ENCODE peak calls at places on chromosome 14, in eight cellular contexts. R, X, L, B, K, N, M and P are unnamed samples.

GRCh38 chr14:57295261-57295660 is 26.5 kb downstream of the AP5M1 start:
- DNase-seq in R (no peak), X (no peak), L (no peak), B (no peak), K (no peak), N (no peak), M (no peak), P (no peak)

GRCh38 chr14:56112781-56113180 is 5.4 kb upstream of the PELI2 start:
- DNase-seq in R (no peak), X (no peak), L (no peak), B (no peak), K (no peak), N (no peak), M (no peak), P (no peak)

GRCh38 chr14:63773504-63773903 is 45.6 kb upstream of the SGPP1 start:
- DNase-seq in R (no peak), X (no peak), L (no peak), B (no peak), K (no peak), N (no peak), M (no peak), P (no peak)

GRCh38 chr14:57755018-57755521 is 110.8 kb downstream of the SLC35F4 start:
- DNase-seq in R (no peak), X (no peak), L (no peak), B (no peak), K (no peak), N (no peak), M (no peak), P (no peak)

GRCh38 chr14:31206536-31207286 is 882 bp downstream of the HECTD1 start:
- DNase-seq in R (peak), X (peak), L (no peak), B (no peak), K (peak), N (peak), M (peak), P (peak)

GRCh38 chr14:95535226-95536021 is 574 bp downstream of the GLRX5 start:
- DNase-seq in R (peak), X (no peak), L (no peak), B (no peak), K (peak), N (no peak), M (no peak), P (peak)

GRCh38 chr14:32509632-32510187 is 180.6 kb downstream of the AKAP6 start:
- DNase-seq in R (peak), X (peak), L (no peak), B (peak), K (peak), N (no peak), M (peak), P (no peak)

GRCh38 chr14:98579140-98579539 is 692.9 kb downstream of the BCL11B start:
- DNase-seq in R (no peak), X (no peak), L (peak), B (no peak), K (no peak), N (no peak), M (no peak), P (no peak)

GRCh38 chr14:76953196-76953945 is 75.1 kb downstream of the IRF2BPL start:
- DNase-seq in R (peak), X (peak), L (peak), B (peak), K (peak), N (peak), M (peak), P (no peak)

GRCh38 chr14:77186911-77187648 is 5.5 kb downstream of the TMEM63C start:
- DNase-seq in R (no peak), X (no peak), L (peak), B (peak), K (peak), N (no peak), M (peak), P (no peak)

GRCh38 chr14:58772061-58772604 is 134.4 kb downstream of the DACT1 start:
- DNase-seq in R (no peak), X (no peak), L (no peak), B (no peak), K (no peak), N (no peak), M (no peak), P (no peak)

GRCh38 chr14:104515811-104516780 is 63.5 kb upstream of the C14orf180 start:
- DNase-seq in R (no peak), X (no peak), L (no peak), B (no peak), K (no peak), N (no peak), M (no peak), P (no peak)

GRCh38 chr14:102929349-102930137 is 7.1 kb downstream of the AMN start:
- DNase-seq in R (no peak), X (no peak), L (no peak), B (no peak), K (peak), N (no peak), M (no peak), P (no peak)

GRCh38 chr14:94707494-94707893 is 62.4 kb downstream of the GSC start:
- DNase-seq in R (no peak), X (no peak), L (no peak), B (no peak), K (no peak), N (no peak), M (no peak), P (peak)

GRCh38 chr14:37663498-37663897 is 68.1 kb downstream of the TTC6 start:
- DNase-seq in R (no peak), X (no peak), L (no peak), B (no peak), K (no peak), N (no peak), M (no peak), P (no peak)

GRCh38 chr14:32345311-32345771 is 16.2 kb downstream of the AKAP6 start:
- DNase-seq in R (peak), X (peak), L (peak), B (peak), K (peak), N (peak), M (peak), P (no peak)

GRCh38 chr14:32109676-32110075 is 32.6 kb downstream of the ARHGAP5 start:
- DNase-seq in R (no peak), X (peak), L (no peak), B (peak), K (peak), N (no peak), M (peak), P (no peak)

GRCh38 chr14:89164168-89165074 is 252.6 kb downstream of the FOXN3 start:
- DNase-seq in R (peak), X (no peak), L (no peak), B (no peak), K (no peak), N (no peak), M (no peak), P (no peak)

GRCh38 chr14:104316723-104317499 is 178.5 kb downstream of the KIF26A start:
- DNase-seq in R (no peak), X (no peak), L (no peak), B (no peak), K (no peak), N (peak), M (no peak), P (no peak)

GRCh38 chr14:48125654-48126053 is 450.2 kb upstream of the MDGA2 start:
- DNase-seq in R (no peak), X (no peak), L (no peak), B (no peak), K (no peak), N (no peak), M (no peak), P (no peak)

GRCh38 chr14:86464386-86464785 is 934.4 kb downstream of the FLRT2 start:
- DNase-seq in R (no peak), X (peak), L (no peak), B (peak), K (peak), N (no peak), M (no peak), P (no peak)

GRCh38 chr14:50647753-50648152 is 20.4 kb downstream of the SAV1 start:
- DNase-seq in R (peak), X (peak), L (no peak), B (peak), K (peak), N (no peak), M (no peak), P (no peak)

GRCh38 chr14:98775892-98776291 is 496.1 kb downstream of the BCL11B start:
- DNase-seq in R (no peak), X (no peak), L (no peak), B (no peak), K (no peak), N (no peak), M (no peak), P (no peak)

GRCh38 chr14:54503476-54503875 is 6.2 kb upstream of the CGRRF1 start:
- DNase-seq in R (peak), X (peak), L (no peak), B (peak), K (peak), N (no peak), M (peak), P (peak)

GRCh38 chr14:55684956-55685584 is 105.1 kb downstream of the KTN1 start:
- DNase-seq in R (no peak), X (peak), L (no peak), B (peak), K (peak), N (no peak), M (no peak), P (no peak)

GRCh38 chr14:32078030-32078793 is 1.1 kb downstream of the ARHGAP5 start:
- DNase-seq in R (peak), X (peak), L (no peak), B (peak), K (peak), N (peak), M (peak), P (peak)

GRCh38 chr14:32397871-32398640 is 69.0 kb downstream of the AKAP6 start:
- DNase-seq in R (peak), X (peak), L (peak), B (peak), K (peak), N (no peak), M (peak), P (no peak)

GRCh38 chr14:94139421-94139820 is 10.0 kb upstream of the IFI27L2 start:
- DNase-seq in R (no peak), X (no peak), L (no peak), B (no peak), K (no peak), N (no peak), M (no peak), P (no peak)

GRCh38 chr14:35050652-35051051 is 4.6 kb downstream of the FAM177A1 start:
- DNase-seq in R (peak), X (peak), L (no peak), B (peak), K (peak), N (no peak), M (peak), P (no peak)

GRCh38 chr14:96176811-96177211 is 27.8 kb upstream of the BDKRB2 start:
- DNase-seq in R (no peak), X (peak), L (peak), B (peak), K (peak), N (no peak), M (peak), P (no peak)

GRCh38 chr14:53004976-53005375 is 54.1 kb upstream of the FERMT2 start:
- DNase-seq in R (no peak), X (peak), L (no peak), B (peak), K (peak), N (no peak), M (peak), P (no peak)

GRCh38 chr14:88729159-88729558 is 63.6 kb downstream of the EML5 start:
- DNase-seq in R (no peak), X (peak), L (no peak), B (peak), K (peak), N (no peak), M (no peak), P (no peak)

GRCh38 chr14:75125617-75126016 is 1.2 kb downstream of the NEK9 start:
- DNase-seq in R (peak), X (peak), L (no peak), B (peak), K (peak), N (no peak), M (peak), P (no peak)

GRCh38 chr14:64074961-64075619 is 219.1 kb downstream of the ESR2 start:
- DNase-seq in R (peak), X (peak), L (no peak), B (peak), K (peak), N (no peak), M (peak), P (no peak)

GRCh38 chr14:25516838-25517237 is 466.9 kb upstream of the STXBP6 start:
- DNase-seq in R (no peak), X (no peak), L (no peak), B (no peak), K (no peak), N (no peak), M (no peak), P (peak)

GRCh38 chr14:59455411-59455810 is 9.8 kb downstream of the GPR135 start:
- DNase-seq in R (no peak), X (peak), L (no peak), B (peak), K (peak), N (no peak), M (peak), P (no peak)

GRCh38 chr14:56217380-56218045 is 99.3 kb downstream of the PELI2 start:
- DNase-seq in R (no peak), X (no peak), L (no peak), B (no peak), K (no peak), N (no peak), M (no peak), P (no peak)

GRCh38 chr14:67940894-67941455 is 121.4 kb downstream of the RAD51B start:
- DNase-seq in R (peak), X (peak), L (no peak), B (peak), K (peak), N (no peak), M (peak), P (no peak)
- H3K27ac ChIP-seq in R (no peak), X (peak), L (no peak), B (peak), K (peak), N (peak), M (no peak), P (no peak)

GRCh38 chr14:24066490-24067132 is 4.8 kb upstream of the CPNE6 start:
- DNase-seq in R (no peak), X (no peak), L (no peak), B (no peak), K (no peak), N (peak), M (no peak), P (no peak)
- H3K9ac ChIP-seq in R (no peak), X (no peak), L (no peak), B (no peak), K (no peak), N (peak), M (no peak), P (no peak)

GRCh38 chr14:105589161-105589925 is 63.0 kb downstream of the TMEM121 start:
- DNase-seq in R (no peak), X (no peak), L (no peak), B (no peak), K (no peak), N (no peak), M (no peak), P (peak)
- H3K27ac ChIP-seq in R (no peak), X (no peak), L (no peak), B (no peak), K (no peak), N (no peak), M (no peak), P (no peak)

DNA sequence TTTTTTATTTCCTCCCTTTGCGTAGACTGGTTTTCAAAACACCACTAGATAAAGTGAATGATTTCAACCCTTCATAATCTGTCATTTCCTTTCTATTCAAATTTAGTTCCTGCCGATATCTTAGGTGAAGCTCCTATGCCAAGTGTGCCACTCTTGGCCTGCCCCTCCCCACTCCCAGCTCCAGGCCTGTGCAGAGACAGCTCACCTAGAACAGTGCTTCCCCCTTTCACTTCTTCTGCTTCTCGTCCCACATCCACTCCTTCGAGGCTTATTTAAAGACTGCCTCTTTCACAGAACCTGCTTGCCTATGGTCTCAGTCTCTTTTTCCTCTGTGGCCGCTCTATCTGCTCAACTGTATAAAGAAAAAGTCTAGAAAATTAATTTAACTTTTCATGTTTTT is 473.8 kb downstream of the RAD51B start:
- DNase-seq in R (peak), X (no peak), L (no peak), B (no peak), K (no peak), N (peak), M (no peak), P (no peak)
- H3K9ac ChIP-seq in R (no peak), X (no peak), L (no peak), B (no peak), K (no peak), N (peak), M (no peak), P (no peak)

DNA sequence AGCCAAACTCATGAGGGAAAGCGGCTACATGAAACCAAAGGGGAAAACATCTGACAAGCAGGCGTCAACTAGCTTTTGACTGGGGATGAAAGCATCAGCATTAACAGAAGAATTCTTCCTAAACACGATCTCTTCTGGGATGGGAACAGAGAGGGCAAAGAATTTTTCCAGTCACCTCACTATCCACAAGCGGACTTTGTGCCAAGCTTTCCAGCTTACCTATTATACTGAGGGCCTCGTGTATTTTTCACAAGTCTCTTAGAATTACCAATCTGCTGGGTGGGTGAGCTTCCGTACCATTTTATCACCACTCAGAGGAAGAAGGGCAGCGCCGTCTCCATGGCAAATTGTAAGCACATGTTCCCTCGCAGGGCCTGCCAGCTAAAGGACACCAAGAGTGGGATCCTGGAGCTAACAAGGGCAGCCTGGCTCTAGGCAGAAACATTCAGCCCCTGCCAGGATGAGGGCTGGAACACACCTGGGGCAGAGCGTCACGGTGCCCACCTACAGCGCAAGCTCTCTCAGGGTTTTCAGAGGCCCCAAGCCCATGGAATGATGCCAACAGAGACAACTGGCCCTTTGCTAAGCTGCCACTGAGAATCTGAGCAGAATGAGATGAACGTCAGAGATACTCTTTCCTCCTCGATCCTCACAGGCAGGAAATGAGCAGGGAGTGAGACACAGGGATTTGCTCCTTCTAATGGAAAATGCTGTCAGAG is 74.6 kb downstream of the CHGA start:
- DNase-seq in R (no peak), X (no peak), L (no peak), B (no peak), K (peak), N (no peak), M (no peak), P (no peak)
- H3K27ac ChIP-seq in R (no peak), X (no peak), L (no peak), B (no peak), K (no peak), N (no peak), M (no peak), P (no peak)

DNA sequence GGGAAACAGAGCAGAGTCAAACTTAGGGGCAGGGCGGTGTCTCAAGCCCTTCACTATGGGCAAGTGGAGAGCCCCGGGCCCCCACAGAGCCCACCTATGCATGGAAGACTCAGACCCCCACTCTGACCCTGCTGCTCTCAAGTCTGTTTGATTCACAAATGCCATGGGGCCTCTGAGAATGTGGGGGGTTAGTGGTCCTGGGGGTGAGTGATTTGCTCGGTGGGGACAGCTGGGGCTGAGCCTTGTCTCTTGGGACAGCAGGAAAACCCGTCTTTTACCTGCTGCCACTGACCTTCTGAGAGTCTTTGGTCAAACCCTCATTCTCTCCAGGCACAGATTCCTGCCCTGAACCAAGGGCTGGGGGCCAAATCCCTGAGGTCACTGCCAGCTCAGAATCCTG is 201.0 kb upstream of the RTL1 start:
- DNase-seq in R (no peak), X (no peak), L (no peak), B (no peak), K (no peak), N (no peak), M (no peak), P (no peak)
- H3K9ac ChIP-seq in R (no peak), X (no peak), L (no peak), B (no peak), K (no peak), N (no peak), M (no peak), P (no peak)

DNA sequence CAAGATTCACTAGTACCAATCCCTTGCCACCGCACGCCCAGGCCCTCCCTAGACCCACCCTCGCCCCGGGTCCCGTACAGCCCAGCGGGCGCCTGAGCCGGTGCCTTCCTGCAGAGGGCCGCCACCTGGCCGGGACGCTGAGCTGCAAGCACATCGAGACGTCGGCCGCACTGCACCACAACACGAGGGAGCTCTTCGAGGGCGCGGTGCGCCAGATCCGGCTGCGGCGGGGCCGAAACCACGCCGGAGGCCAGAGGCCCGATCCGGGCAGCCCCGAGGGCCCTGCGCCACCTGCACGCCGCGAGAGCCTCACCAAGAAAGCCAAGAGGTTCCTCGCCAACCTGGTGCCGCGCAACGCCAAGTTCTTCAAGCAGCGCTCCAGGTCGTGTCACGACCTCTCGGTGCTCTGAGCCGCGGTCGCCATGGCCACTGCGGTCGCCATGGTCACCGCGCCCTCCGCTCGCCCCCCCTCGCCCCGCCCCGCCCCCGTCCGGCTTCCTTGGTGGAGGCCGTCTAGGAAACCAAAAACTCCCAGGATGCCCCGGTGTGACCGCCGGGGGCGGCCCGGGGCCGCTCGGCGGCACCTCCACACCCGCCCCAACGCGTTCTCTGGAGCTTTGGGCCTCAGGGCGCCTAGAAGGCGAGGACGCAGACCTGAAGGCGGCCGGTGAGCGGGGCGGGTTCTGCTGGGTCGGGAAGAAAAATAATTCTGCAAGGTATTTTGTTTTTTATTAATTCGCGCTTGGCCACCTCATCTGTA is 3.7 kb downstream of the REM2 start:
- DNase-seq in R (peak), X (peak), L (no peak), B (peak), K (peak), N (peak), M (peak), P (peak)
- H3K27ac ChIP-seq in R (no peak), X (peak), L (peak), B (peak), K (no peak), N (peak), M (peak), P (peak)